ENCODE peak calls at places on chromosomes 5 and 9, in five cellular contexts. O is neuronal stem cell; F is lower lobe of right lung; Y is hepatocyte; B is CD8-positive, alpha-beta memory T cell. H is an unnamed sample. For H3K4me1, the result is how much of the 10 kb centered on the place peaks cover.

GRCh38 chr5:140151719-140152609 is 23.0 kb upstream of the CYSTM1 start:
- DNase-seq in O (no peak), F (no peak), Y (no peak), B (no peak), H (no peak)

GRCh38 chr5:83099001-83099400 is 21.7 kb downstream of the XRCC4 start:
- DNase-seq in O (no peak), F (no peak), Y (no peak), B (no peak), H (no peak)

GRCh38 chr5:162485666-162486292 is 418.2 kb downstream of the GABRG2 start:
- DNase-seq in O (no peak), F (no peak), Y (peak), B (no peak), H (peak)

GRCh38 chr5:127871448-127872153 is 168.4 kb downstream of the CCDC192 start:
- DNase-seq in O (no peak), F (no peak), Y (no peak), B (no peak), H (no peak)

GRCh38 chr5:132776077-132776931 is 735 bp downstream of the SEPTIN8 start:
- DNase-seq in O (no peak), F (no peak), Y (peak), B (no peak), H (peak)

GRCh38 chr9:131469369-131469768 is 33.3 kb upstream of the POMT1 start:
- DNase-seq in O (no peak), F (no peak), Y (no peak), B (no peak), H (no peak)

GRCh38 chr5:170632266-170632984 is 128.6 kb downstream of the KCNIP1 start:
- DNase-seq in O (no peak), F (no peak), Y (no peak), B (no peak), H (peak)

GRCh38 chr5:80098951-80099350 is 63.8 kb downstream of the THBS4 start:
- DNase-seq in O (no peak), F (no peak), Y (no peak), B (no peak), H (no peak)

GRCh38 chr5:53482717-53483638 is 2.5 kb downstream of the FST start:
- DNase-seq in O (peak), F (peak), Y (peak), B (no peak), H (peak)

GRCh38 chr5:156762656-156763055 is 87.4 kb upstream of the PPP1R2B start:
- DNase-seq in O (no peak), F (no peak), Y (no peak), B (no peak), H (no peak)

GRCh38 chr5:171420429-171421231 is 1.2 kb downstream of the FGF18 start:
- DNase-seq in O (no peak), F (peak), Y (peak), B (no peak), H (peak)

GRCh38 chr5:73338201-73339126 is 110.1 kb downstream of the FOXD1 start:
- DNase-seq in O (no peak), F (no peak), Y (no peak), B (no peak), H (peak)

GRCh38 chr9:71725590-71726338 is 42.5 kb downstream of the CEMIP2 start:
- DNase-seq in O (no peak), F (no peak), Y (peak), B (no peak), H (no peak)

GRCh38 chr9:133647765-133648469 is 11.8 kb downstream of the DBH start:
- DNase-seq in O (no peak), F (peak), Y (no peak), B (no peak), H (no peak)

GRCh38 chr5:75509956-75510355 is 1.5 kb downstream of the CERT1 start:
- DNase-seq in O (no peak), F (peak), Y (peak), B (no peak), H (no peak)

GRCh38 chr9:85262333-85262732 is 479.4 kb downstream of the AGTPBP1 start:
- DNase-seq in O (no peak), F (no peak), Y (no peak), B (no peak), H (no peak)

GRCh38 chr5:57338068-57338848 is 144.4 kb downstream of the ACTBL2 start:
- DNase-seq in O (no peak), F (no peak), Y (peak), B (no peak), H (peak)

GRCh38 chr9:3969846-3970245 is 330.0 kb downstream of the GLIS3 start:
- DNase-seq in O (no peak), F (no peak), Y (no peak), B (no peak), H (no peak)

GRCh38 chr9:136225748-136226679 is 19.6 kb downstream of the QSOX2 start:
- DNase-seq in O (peak), F (peak), Y (peak), B (peak), H (peak)

GRCh38 chr5:110865400-110866094 is 126.7 kb downstream of the SLC25A46 start:
- DNase-seq in O (peak), F (no peak), Y (peak), B (no peak), H (peak)

GRCh38 chr5:132497488-132497997 is 7.0 kb upstream of the IRF1 start:
- DNase-seq in O (no peak), F (peak), Y (peak), B (peak), H (peak)

GRCh38 chr5:108101816-108102215 is 280.1 kb downstream of the FBXL17 start:
- DNase-seq in O (no peak), F (no peak), Y (no peak), B (no peak), H (no peak)

GRCh38 chr5:142834504-142834903 is 64.3 kb downstream of the ARHGAP26 start:
- DNase-seq in O (no peak), F (no peak), Y (no peak), B (no peak), H (no peak)
- H3K4me1 ChIP-seq in O (under half), F (under half), Y (under half), B (under half), H (under half)

GRCh38 chr5:77972545-77973252 is 196.6 kb upstream of the TBCA start:
- DNase-seq in O (no peak), F (no peak), Y (peak), B (no peak), H (peak)

GRCh38 chr5:77971965-77972544 is 195.9 kb upstream of the TBCA start:
- DNase-seq in O (no peak), F (no peak), Y (no peak), B (no peak), H (no peak)

GRCh38 chr5:77970891-77971290 is 194.8 kb upstream of the TBCA start:
- DNase-seq in O (no peak), F (no peak), Y (no peak), B (no peak), H (no peak)

GRCh38 chr5:77973253-77973609 is 197.1 kb upstream of the TBCA start:
- DNase-seq in O (no peak), F (no peak), Y (no peak), B (no peak), H (peak)

GRCh38 chr5:77974576-77974975 is 198.4 kb upstream of the TBCA start:
- DNase-seq in O (no peak), F (no peak), Y (no peak), B (no peak), H (no peak)
- H3K4me1 ChIP-seq in O (under half), F (under half), Y (under half), B (under half), H (under half)

GRCh38 chr9:107732781-107733529 is 243.4 kb upstream of the KLF4 start:
- DNase-seq in O (no peak), F (no peak), Y (no peak), B (no peak), H (no peak)

GRCh38 chr9:107734231-107735014 is 244.9 kb upstream of the KLF4 start:
- DNase-seq in O (no peak), F (no peak), Y (peak), B (no peak), H (no peak)

GRCh38 chr9:107735821-107736220 is 246.3 kb upstream of the KLF4 start:
- DNase-seq in O (no peak), F (no peak), Y (no peak), B (no peak), H (no peak)

GRCh38 chr9:107731115-107731762 is 241.7 kb upstream of the KLF4 start:
- DNase-seq in O (no peak), F (no peak), Y (no peak), B (no peak), H (no peak)

GRCh38 chr9:107733530-107733907 is 243.9 kb upstream of the KLF4 start:
- DNase-seq in O (no peak), F (no peak), Y (no peak), B (no peak), H (no peak)
- H3K4me1 ChIP-seq in O (under half), F (under half), Y (under half), B (under half), H (under half)

GRCh38 chr5:150402226-150402773 is 10.4 kb downstream of the CD74 start:
- DNase-seq in O (no peak), F (peak), Y (no peak), B (no peak), H (no peak)

GRCh38 chr5:150402901-150403342 is 9.8 kb downstream of the CD74 start:
- DNase-seq in O (no peak), F (peak), Y (no peak), B (no peak), H (no peak)

GRCh38 chr5:150406120-150407096 is 6.3 kb downstream of the CD74 start:
- DNase-seq in O (no peak), F (peak), Y (no peak), B (peak), H (no peak)

GRCh38 chr5:150404991-150405816 is 7.5 kb downstream of the CD74 start:
- DNase-seq in O (no peak), F (peak), Y (no peak), B (no peak), H (no peak)

GRCh38 chr5:150404121-150404990 is 8.4 kb downstream of the CD74 start:
- DNase-seq in O (no peak), F (peak), Y (no peak), B (no peak), H (no peak)
- H3K4me1 ChIP-seq in O (under half), F (under half), Y (under half), B (under half), H (under half)

GRCh38 chr9:83449166-83449565 is 89.0 kb downstream of the FRMD3 start:
- DNase-seq in O (no peak), F (no peak), Y (no peak), B (no peak), H (no peak)
- H3K4me1 ChIP-seq in O (under half), F (under half), Y (under half), B (under half), H (under half)

GRCh38 chr5:55985181-55985580 is 9.6 kb downstream of the IL6ST start:
- DNase-seq in O (no peak), F (no peak), Y (no peak), B (no peak), H (no peak)
- H3K4me1 ChIP-seq in O (under half), F (half or more), Y (under half), B (half or more), H (under half)

DNA sequence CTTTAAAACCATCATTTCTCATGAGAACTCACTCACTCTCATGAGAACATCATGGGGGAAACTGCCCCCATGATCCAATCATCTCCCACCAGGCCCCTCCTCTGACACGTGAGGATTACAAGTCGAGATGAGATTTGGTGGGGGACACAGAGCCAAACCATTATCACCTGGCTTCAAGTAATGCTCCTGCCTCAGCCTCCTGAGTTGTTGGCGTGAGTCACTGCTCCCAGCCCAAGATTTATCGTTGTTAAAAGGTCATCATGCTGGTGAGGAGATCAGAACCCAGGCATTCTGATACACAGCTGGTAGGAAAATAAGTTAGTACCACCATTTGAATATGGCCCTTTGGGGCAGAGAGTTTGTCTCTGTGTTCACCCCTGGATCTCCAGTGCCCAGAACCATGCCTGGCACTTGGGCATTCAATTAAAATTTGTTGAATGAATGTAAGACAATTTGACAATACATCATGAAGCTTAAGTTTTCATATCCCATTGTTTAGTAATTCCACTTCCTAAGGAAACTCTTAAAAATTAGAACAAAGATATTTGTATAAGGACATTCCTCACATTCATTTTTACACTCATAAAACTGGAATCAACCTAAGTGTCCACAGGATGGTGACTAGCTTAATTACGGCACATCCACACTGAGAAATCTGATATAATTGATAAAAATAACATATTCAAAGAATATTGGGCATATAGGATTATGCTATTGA is 58.0 kb upstream of the COL15A1 start:
- DNase-seq in O (no peak), F (no peak), Y (no peak), B (no peak), H (no peak)
- H3K4me1 ChIP-seq in O (under half), F (under half), Y (under half), B (under half), H (under half)

GRCh38 chr5:141510850-141511718 is 22.2 kb downstream of the PCDHGC5 start:
- DNase-seq in O (no peak), F (no peak), Y (no peak), B (no peak), H (no peak)

GRCh38 chr5:141508440-141508807 is 19.5 kb downstream of the PCDHGC5 start:
- DNase-seq in O (no peak), F (no peak), Y (no peak), B (no peak), H (no peak)

GRCh38 chr5:141511771-141512325 is 23.0 kb downstream of the PCDHGC5 start:
- DNase-seq in O (no peak), F (no peak), Y (no peak), B (no peak), H (no peak)

GRCh38 chr5:141508808-141509611 is 20.1 kb downstream of the PCDHGC5 start:
- DNase-seq in O (peak), F (no peak), Y (peak), B (no peak), H (peak)

DNA sequence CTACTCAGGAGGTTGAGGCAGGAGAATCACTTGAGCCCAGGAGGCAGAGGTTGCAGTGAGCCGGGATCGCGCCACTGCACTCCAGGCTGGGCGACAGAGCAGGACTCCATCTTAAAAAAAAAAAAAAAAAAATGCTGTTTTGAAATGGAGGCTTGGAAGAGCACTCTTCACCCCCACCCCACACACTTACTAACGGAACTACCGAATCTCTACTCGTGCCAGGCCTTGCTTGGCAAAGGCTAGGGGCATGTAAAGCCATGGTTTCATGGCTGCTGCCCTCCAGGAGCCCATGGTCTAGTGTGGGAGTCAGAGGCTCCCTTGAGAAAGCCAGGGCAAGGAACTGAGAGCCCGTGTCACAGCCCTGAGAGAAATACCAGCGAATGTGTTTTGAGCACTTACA is 21.3 kb downstream of the PCDHGC5 start:
- DNase-seq in O (no peak), F (no peak), Y (no peak), B (no peak), H (no peak)
- H3K4me1 ChIP-seq in O (under half), F (half or more), Y (half or more), B (under half), H (under half)

DNA sequence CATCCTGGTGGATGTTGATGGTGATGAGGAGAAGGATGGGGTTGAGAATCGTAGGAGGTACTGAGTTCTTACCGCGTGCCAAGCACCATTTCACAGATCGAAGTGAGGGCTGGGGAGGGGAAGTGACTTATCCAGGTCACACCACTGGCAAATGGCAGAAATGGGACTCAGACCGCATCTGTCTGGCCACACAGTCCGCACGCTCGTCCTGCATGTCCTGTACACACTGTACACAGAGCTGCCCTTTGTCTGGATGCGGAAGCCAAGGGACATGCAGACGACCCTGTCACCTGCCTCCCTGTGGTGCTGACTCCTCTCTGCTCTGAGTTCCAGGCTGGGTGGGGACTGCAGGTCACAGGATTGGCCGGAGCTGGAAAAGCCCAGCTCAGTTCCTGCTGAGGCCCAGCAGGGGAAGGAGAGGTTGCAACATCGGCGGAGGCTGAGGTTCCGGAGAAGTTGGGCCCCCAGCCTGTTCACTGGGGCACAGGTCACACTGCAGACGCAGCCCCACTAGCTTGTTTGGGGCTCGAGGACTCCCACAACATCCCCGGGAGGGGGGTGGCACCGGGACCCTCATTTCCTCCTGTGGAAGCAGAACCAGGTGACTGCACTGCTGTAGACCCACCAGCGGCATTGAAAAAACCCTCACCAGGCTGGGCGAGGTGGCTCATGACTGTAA is 165.8 kb upstream of the IER5L start:
- DNase-seq in O (no peak), F (peak), Y (peak), B (no peak), H (no peak)
- H3K4me1 ChIP-seq in O (under half), F (under half), Y (under half), B (under half), H (under half)